ENCODE peak calls at places on chromosomes 3 and 15, in six cellular contexts. U, D, A, V, N and F are unnamed samples.

GRCh38 chr3:169811606-169812123 is 1.0 kb upstream of the LRRIQ4 start:
- DNase-seq in U (no peak), D (no peak), A (no peak), V (no peak), N (no peak), F (no peak)

GRCh38 chr3:14457999-14458398 is 55.6 kb downstream of the SLC6A6 start:
- DNase-seq in U (no peak), D (no peak), A (no peak), V (no peak), N (peak), F (no peak)

GRCh38 chr3:153291052-153291689 is 129.1 kb downstream of the RAP2B start:
- DNase-seq in U (no peak), D (no peak), A (no peak), V (no peak), N (peak), F (peak)

GRCh38 chr3:197490098-197490497 is 65.7 kb downstream of the BDH1 start:
- DNase-seq in U (no peak), D (no peak), A (no peak), V (no peak), N (no peak), F (no peak)

GRCh38 chr15:32030795-32031194 is 480 bp downstream of the CHRNA7 start:
- DNase-seq in U (no peak), D (no peak), A (peak), V (no peak), N (peak), F (peak)

GRCh38 chr3:97712919-97713318 is 51.6 kb upstream of the ARL6 start:
- DNase-seq in U (no peak), D (no peak), A (no peak), V (no peak), N (no peak), F (no peak)

GRCh38 chr15:74781673-74782595 is at the start of gene CSK:
- DNase-seq in U (peak), D (peak), A (peak), V (no peak), N (peak), F (peak)

GRCh38 chr15:85047271-85047948 is 65.8 kb downstream of the PDE8A start:
- DNase-seq in U (no peak), D (no peak), A (no peak), V (no peak), N (peak), F (no peak)

GRCh38 chr15:81103857-81104256 is 30.2 kb upstream of the CFAP161 start:
- DNase-seq in U (no peak), D (no peak), A (no peak), V (no peak), N (no peak), F (no peak)

GRCh38 chr15:43086551-43086950 is 19.3 kb downstream of the UBR1 start:
- DNase-seq in U (no peak), D (no peak), A (no peak), V (no peak), N (peak), F (peak)

GRCh38 chr3:48215466-48215865 is 7.8 kb upstream of the CAMP start:
- DNase-seq in U (no peak), D (no peak), A (no peak), V (no peak), N (no peak), F (no peak)

GRCh38 chr15:73387507-73388255 is 18.9 kb upstream of the HCN4 start:
- DNase-seq in U (no peak), D (no peak), A (no peak), V (no peak), N (peak), F (no peak)

GRCh38 chr3:75237041-75237775 is 426.9 kb upstream of the FRG2C start:
- DNase-seq in U (no peak), D (no peak), A (no peak), V (no peak), N (no peak), F (no peak)

GRCh38 chr3:46628980-46629379 is 16.7 kb downstream of the FAM240A start:
- DNase-seq in U (no peak), D (no peak), A (no peak), V (no peak), N (no peak), F (no peak)

GRCh38 chr3:47877288-47877687 is 74.3 kb downstream of the DHX30 start:
- DNase-seq in U (no peak), D (no peak), A (no peak), V (no peak), N (no peak), F (no peak)

GRCh38 chr3:57583544-57583943 is 13.6 kb downstream of the ARF4 start:
- DNase-seq in U (no peak), D (no peak), A (no peak), V (no peak), N (no peak), F (no peak)

GRCh38 chr3:72680766-72681165 is 167.5 kb downstream of the SHQ1 start:
- DNase-seq in U (no peak), D (no peak), A (no peak), V (no peak), N (no peak), F (no peak)

GRCh38 chr15:77589839-77590238 is 42.9 kb downstream of the LINGO1 start:
- DNase-seq in U (peak), D (no peak), A (peak), V (no peak), N (no peak), F (no peak)

GRCh38 chr3:98692787-98693473 is 70.2 kb upstream of the ST3GAL6 start:
- DNase-seq in U (no peak), D (no peak), A (no peak), V (no peak), N (no peak), F (no peak)

GRCh38 chr15:99109555-99110021 is 4.7 kb downstream of the SYNM start:
- DNase-seq in U (no peak), D (no peak), A (no peak), V (no peak), N (no peak), F (no peak)

GRCh38 chr3:58707390-58707930 is 40.9 kb upstream of the FAM3D start:
- DNase-seq in U (no peak), D (no peak), A (no peak), V (no peak), N (no peak), F (no peak)

GRCh38 chr3:37056826-37057225 is 63.5 kb downstream of the MLH1 start:
- DNase-seq in U (no peak), D (no peak), A (no peak), V (no peak), N (no peak), F (no peak)

GRCh38 chr15:99154271-99154670 is 49.4 kb downstream of the SYNM start:
- DNase-seq in U (no peak), D (no peak), A (no peak), V (no peak), N (no peak), F (no peak)

GRCh38 chr3:33980252-33980651 is 181.8 kb downstream of the PDCD6IP start:
- DNase-seq in U (no peak), D (no peak), A (no peak), V (no peak), N (peak), F (no peak)

GRCh38 chr3:99867594-99868437 is 50.2 kb downstream of the CMSS1 start:
- DNase-seq in U (no peak), D (no peak), A (no peak), V (no peak), N (peak), F (no peak)

GRCh38 chr15:31792611-31793199 is 237.6 kb upstream of the CHRNA7 start:
- DNase-seq in U (no peak), D (no peak), A (no peak), V (no peak), N (no peak), F (no peak)

GRCh38 chr3:122635789-122636188 is 44.9 kb upstream of the PARP14 start:
- DNase-seq in U (no peak), D (no peak), A (no peak), V (no peak), N (no peak), F (no peak)

GRCh38 chr15:71301958-71302621 is 186.8 kb downstream of the THSD4 start:
- DNase-seq in U (no peak), D (no peak), A (no peak), V (no peak), N (no peak), F (no peak)

GRCh38 chr3:24119321-24119751 is 174.2 kb downstream of the NR1D2 start:
- DNase-seq in U (no peak), D (no peak), A (no peak), V (no peak), N (no peak), F (no peak)

GRCh38 chr3:38649500-38650247 is at the start of gene SCN5A:
- DNase-seq in U (no peak), D (peak), A (no peak), V (no peak), N (peak), F (peak)

GRCh38 chr15:43550527-43551363 is 33.3 kb downstream of the MAP1A start:
- DNase-seq in U (no peak), D (no peak), A (no peak), V (no peak), N (no peak), F (no peak)

GRCh38 chr3:48919215-48920138 is 835 bp downstream of the ARIH2 start:
- DNase-seq in U (no peak), D (peak), A (no peak), V (peak), N (peak), F (peak)

GRCh38 chr3:193132247-193132646 is 108.8 kb upstream of the PLAAT1 start:
- DNase-seq in U (no peak), D (no peak), A (no peak), V (no peak), N (no peak), F (no peak)

DNA sequence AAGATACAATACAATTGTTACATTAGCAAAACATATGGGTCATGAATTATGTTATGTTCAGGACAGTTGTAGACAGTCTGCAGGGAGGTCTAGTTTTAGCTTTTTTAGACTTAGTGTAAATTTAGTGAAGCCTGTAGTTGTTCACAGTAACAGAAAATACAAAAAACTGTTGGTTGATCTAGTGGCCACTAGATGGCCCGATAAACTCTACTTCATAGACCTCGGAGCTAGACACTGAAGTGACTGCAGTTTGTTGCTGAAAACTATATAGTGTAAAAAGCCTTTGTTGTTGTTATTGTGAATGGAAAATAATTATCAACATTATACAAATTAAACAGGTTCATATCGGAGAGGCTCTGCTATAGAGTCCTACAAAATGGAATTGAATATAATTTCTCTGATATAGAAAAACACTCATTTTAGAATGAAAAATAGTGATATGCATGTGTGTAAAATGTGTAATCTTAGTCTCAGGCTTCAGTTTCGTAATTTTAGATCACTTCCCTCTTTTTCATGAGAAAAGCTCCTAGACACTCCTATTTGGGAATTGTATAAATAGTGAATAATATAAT is 18.3 kb downstream of the MAGEL2 start:
- DNase-seq in U (no peak), D (no peak), A (no peak), V (no peak), N (peak), F (no peak)
- TF ChIP-seq CTCF in U (no peak), D (peak), A (peak), V (peak), N (peak), F (no peak)

GRCh38 chr3:160956785-160957184 is 148.4 kb downstream of the B3GALNT1 start:
- DNase-seq in U (no peak), D (no peak), A (no peak), V (no peak), N (peak), F (peak)
- TF ChIP-seq CTCF in U (no peak), D (no peak), A (no peak), V (peak), N (peak), F (peak)

GRCh38 chr3:51975857-51976549 is 1.1 kb downstream of the ABHD14A start:
- DNase-seq in U (peak), D (no peak), A (peak), V (no peak), N (peak), F (no peak)
- TF ChIP-seq CTCF in U (no peak), D (no peak), A (peak), V (peak), N (peak), F (no peak)

GRCh38 chr3:136196401-136197158 is 445 bp upstream of the MSL2 start:
- DNase-seq in U (peak), D (peak), A (peak), V (peak), N (peak), F (peak)
- TF ChIP-seq CTCF in U (no peak), D (no peak), A (no peak), V (no peak), N (no peak), F (no peak)

GRCh38 chr15:69160141-69160975 is at the start of gene GLCE:
- DNase-seq in U (peak), D (peak), A (peak), V (peak), N (peak), F (peak)

GRCh38 chr15:69160976-69161877 is 792 bp downstream of the GLCE start:
- DNase-seq in U (no peak), D (peak), A (peak), V (no peak), N (peak), F (peak)

GRCh38 chr15:69159805-69160140 is 662 bp upstream of the GLCE start:
- DNase-seq in U (no peak), D (no peak), A (no peak), V (no peak), N (no peak), F (no peak)

GRCh38 chr15:69163124-69163669 is 2.8 kb downstream of the GLCE start:
- DNase-seq in U (no peak), D (no peak), A (no peak), V (no peak), N (no peak), F (no peak)

GRCh38 chr15:69161878-69162213 is 1.4 kb downstream of the GLCE start:
- DNase-seq in U (no peak), D (no peak), A (no peak), V (no peak), N (no peak), F (no peak)
- TF ChIP-seq CTCF in U (no peak), D (no peak), A (no peak), V (no peak), N (no peak), F (no peak)

DNA sequence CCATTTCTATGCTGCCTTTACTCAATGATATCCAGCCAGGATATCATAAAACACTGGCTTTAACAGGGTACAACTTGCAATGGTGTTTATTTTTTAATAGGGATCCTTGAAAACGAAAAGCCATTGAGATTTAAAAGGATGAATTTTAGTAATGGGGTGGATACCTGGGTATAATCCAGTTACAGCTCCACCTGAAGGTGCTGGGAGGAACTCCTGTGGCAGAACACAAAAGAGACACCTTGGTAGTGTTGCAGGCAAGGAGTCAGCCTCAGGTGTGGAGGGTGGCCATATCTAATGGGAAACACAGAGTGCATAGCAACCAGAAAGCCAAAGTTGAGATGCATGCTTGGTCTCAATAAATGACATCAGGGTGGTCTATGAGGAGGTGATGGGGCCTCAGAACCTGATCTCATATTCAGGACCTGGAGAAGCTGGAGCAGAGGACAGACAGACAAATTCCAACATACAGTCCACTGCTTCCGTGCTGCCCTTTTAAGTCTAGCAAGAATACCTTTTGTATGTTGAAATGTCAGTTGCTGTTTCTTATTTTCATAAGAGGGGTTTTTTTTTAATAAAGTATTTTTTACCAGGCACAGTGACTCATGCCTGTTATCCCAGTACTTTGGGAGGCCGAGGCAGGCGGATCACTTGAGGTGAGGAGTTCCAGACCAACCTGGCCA is 12.0 kb upstream of the PAQR9 start:
- DNase-seq in U (no peak), D (no peak), A (no peak), V (no peak), N (peak), F (no peak)
- TF ChIP-seq CTCF in U (no peak), D (no peak), A (no peak), V (peak), N (peak), F (no peak)

GRCh38 chr3:127556565-127556964 is 34.0 kb downstream of the TPRA1 start:
- DNase-seq in U (no peak), D (no peak), A (no peak), V (no peak), N (peak), F (no peak)
- TF ChIP-seq CTCF in U (no peak), D (no peak), A (peak), V (peak), N (peak), F (no peak)

GRCh38 chr3:62211675-62212429 is 161.5 kb downstream of the FEZF2 start:
- DNase-seq in U (no peak), D (no peak), A (no peak), V (no peak), N (peak), F (no peak)
- TF ChIP-seq CTCF in U (no peak), D (no peak), A (peak), V (no peak), N (no peak), F (no peak)

DNA sequence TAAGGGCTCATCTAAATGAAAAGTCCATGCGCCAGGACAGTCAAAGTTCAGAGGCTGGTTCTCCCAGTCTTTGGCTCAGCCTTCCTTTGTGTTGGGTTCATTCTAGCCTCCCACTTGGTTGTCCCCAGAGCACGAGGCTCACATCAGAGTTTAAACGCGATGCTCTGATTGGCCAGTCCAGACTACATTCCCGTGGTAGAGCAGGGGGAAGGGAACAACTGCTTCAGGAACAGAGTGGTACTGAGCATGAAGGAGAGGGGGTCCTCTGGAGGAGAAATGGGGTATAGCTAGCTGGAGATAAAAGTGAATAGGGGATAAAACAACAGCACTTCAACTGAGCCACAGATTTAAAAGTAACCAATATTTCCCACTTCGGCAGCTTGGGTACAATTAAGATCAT is 32.2 kb downstream of the ANAPC13 start:
- DNase-seq in U (no peak), D (no peak), A (no peak), V (no peak), N (peak), F (no peak)
- TF ChIP-seq CTCF in U (no peak), D (no peak), A (no peak), V (no peak), N (peak), F (no peak)

GRCh38 chr3:183584914-183585280 is 29.4 kb upstream of the KLHL6 start:
- DNase-seq in U (no peak), D (no peak), A (no peak), V (no peak), N (no peak), F (no peak)
- TF ChIP-seq CTCF in U (no peak), D (no peak), A (no peak), V (no peak), N (no peak), F (no peak)